ENCODE peak calls at places on chromosomes 4 and X, in nine cellular contexts. H, Q, Z, I, O, D, T, R and E are unnamed samples.

GRCh38 chrX:85108165-85108564 is 104.5 kb downstream of the APOOL start:
- DNase-seq in D (no peak), O (no peak), H (no peak), I (no peak), T (no peak), Z (no peak), Q (no peak), R (no peak), E (no peak)

GRCh38 chrX:13533726-13534125 is 35.7 kb upstream of the EGFL6 start:
- DNase-seq in O (no peak), Z (no peak), Q (no peak), D (no peak), T (no peak), R (no peak), H (no peak), I (no peak), E (no peak)

GRCh38 chrX:1518512-1518911 is 18.5 kb downstream of the P2RY8 start:
- DNase-seq in O (no peak), Q (no peak), I (no peak), D (no peak), Z (no peak), H (no peak), R (no peak), T (no peak), E (no peak)

GRCh38 chrX:24428518-24428917 is 36.6 kb upstream of the PDK3 start:
- DNase-seq in I (no peak), R (no peak), Q (no peak), Z (no peak), T (no peak), O (no peak), H (no peak), D (no peak), E (no peak)

GRCh38 chrX:24285082-24285481 is 28.8 kb downstream of the SUPT20HL2 start:
- DNase-seq in Q (no peak), Z (no peak), D (no peak), I (no peak), O (no peak), R (no peak), T (no peak), H (no peak), E (no peak)

GRCh38 chr4:15410750-15411149 is 17.1 kb upstream of the C1QTNF7 start:
- DNase-seq in H (peak), D (no peak), T (no peak), R (peak), Q (no peak), I (no peak), O (no peak), Z (no peak), E (no peak)

GRCh38 chrX:49230500-49231232 is 2.5 kb downstream of the CACNA1F start:
- DNase-seq in Q (peak), D (peak), Z (no peak), H (peak), R (peak), T (no peak), O (peak), I (peak), E (no peak)

GRCh38 chrX:109879991-109880390 is 122.9 kb upstream of the TMEM164 start:
- DNase-seq in D (no peak), O (no peak), Q (no peak), R (no peak), H (no peak), Z (no peak), T (no peak), I (no peak), E (no peak)

GRCh38 chr4:171812377-171813194 is 618 bp upstream of the GALNTL6 start:
- DNase-seq in H (peak), R (no peak), D (peak), Q (no peak), O (no peak), T (no peak), I (no peak), Z (no peak), E (no peak)

GRCh38 chr4:16893141-16893571 is 5.3 kb downstream of the LDB2 start:
- DNase-seq in O (no peak), Q (no peak), R (no peak), Z (no peak), H (peak), T (no peak), D (no peak), I (no peak), E (no peak)

GRCh38 chr4:772118-772517 is 53.8 kb downstream of the CPLX1 start:
- DNase-seq in O (no peak), Q (no peak), D (no peak), R (no peak), Z (no peak), H (no peak), I (no peak), T (no peak), E (no peak)

GRCh38 chr4:148998719-148999118 is 556.5 kb upstream of the NR3C2 start:
- DNase-seq in T (peak), Z (no peak), I (no peak), O (no peak), H (peak), Q (no peak), R (no peak), D (no peak), E (no peak)

GRCh38 chr4:144343143-144343755 is 202.7 kb upstream of the GYPA start:
- DNase-seq in R (no peak), D (no peak), Q (no peak), H (no peak), I (no peak), T (no peak), Z (no peak), O (no peak), E (no peak)

GRCh38 chr4:40976343-40976742 is 226.6 kb downstream of the NSUN7 start:
- DNase-seq in T (no peak), O (no peak), R (no peak), H (peak), D (no peak), Q (peak), I (no peak), Z (no peak), E (peak)

GRCh38 chr4:40576651-40577480 is 52.8 kb downstream of the RBM47 start:
- DNase-seq in H (peak), Q (peak), Z (no peak), O (peak), R (no peak), T (peak), I (peak), D (peak), E (peak)

GRCh38 chr4:105624530-105624929 is 72.1 kb downstream of the ARHGEF38 start:
- DNase-seq in H (no peak), O (peak), Z (no peak), Q (peak), D (no peak), T (no peak), R (no peak), I (no peak), E (no peak)

GRCh38 chr4:8355306-8355705 is 85.2 kb downstream of the ACOX3 start:
- DNase-seq in Q (no peak), D (no peak), H (no peak), I (no peak), Z (no peak), T (no peak), R (no peak), O (no peak), E (no peak)

GRCh38 chr4:186724048-186724860 is 598 bp upstream of the FAT1 start:
- DNase-seq in Q (peak), R (no peak), D (peak), Z (no peak), I (peak), T (no peak), H (peak), O (peak), E (no peak)

GRCh38 chrX:2913118-2913517 is 16.0 kb downstream of the ARSD start:
- DNase-seq in O (no peak), Z (no peak), R (no peak), T (no peak), D (peak), H (no peak), I (no peak), Q (no peak), E (no peak)

GRCh38 chrX:68369559-68369958 is 63.7 kb downstream of the OPHN1 start:
- DNase-seq in H (no peak), O (no peak), I (no peak), Z (no peak), R (no peak), T (no peak), Q (no peak), D (no peak), E (no peak)

GRCh38 chr4:185778307-185778706 is 33.7 kb downstream of the SORBS2 start:
- DNase-seq in I (no peak), T (no peak), R (no peak), O (no peak), H (no peak), Z (no peak), Q (no peak), D (no peak), E (no peak)

GRCh38 chr4:119139822-119140252 is 4.2 kb downstream of the MYOZ2 start:
- DNase-seq in D (no peak), T (no peak), I (no peak), R (peak), O (no peak), H (no peak), Q (no peak), Z (no peak), E (no peak)

GRCh38 chr4:3489451-3489962 is 26.4 kb downstream of the DOK7 start:
- DNase-seq in I (no peak), Q (no peak), T (no peak), H (peak), O (no peak), R (no peak), Z (no peak), D (no peak), E (peak)

GRCh38 chr4:159145318-159146006 is 42.6 kb downstream of the RAPGEF2 start:
- DNase-seq in D (no peak), Q (no peak), I (no peak), O (no peak), T (no peak), R (no peak), H (no peak), Z (no peak), E (no peak)

GRCh38 chrX:19889582-19890342 is 2.4 kb upstream of the SH3KBP1 start:
- DNase-seq in H (peak), D (no peak), R (peak), Q (no peak), Z (no peak), O (peak), I (no peak), T (no peak), E (no peak)

GRCh38 chr4:24003926-24004325 is 114.1 kb upstream of the PPARGC1A start:
- DNase-seq in I (no peak), Z (no peak), R (no peak), H (no peak), T (no peak), D (no peak), O (no peak), Q (no peak), E (no peak)

GRCh38 chr4:99013402-99013843 is 17.9 kb downstream of the METAP1 start:
- DNase-seq in O (peak), I (no peak), Z (no peak), D (no peak), T (no peak), R (no peak), Q (no peak), H (no peak), E (no peak)

GRCh38 chrX:42366181-42366580 is 411.8 kb downstream of the PPP1R2C start:
- DNase-seq in H (no peak), Q (no peak), T (no peak), R (no peak), I (no peak), O (no peak), D (no peak), Z (no peak), E (no peak)

GRCh38 chr4:38495481-38495880 is 168.5 kb upstream of the KLF3 start:
- DNase-seq in O (no peak), I (no peak), T (no peak), R (no peak), D (no peak), H (no peak), Z (no peak), Q (no peak), E (no peak)

GRCh38 chr4:185013715-185014114 is 4.6 kb upstream of the HELT start:
- DNase-seq in Z (no peak), I (no peak), Q (no peak), O (no peak), T (no peak), H (no peak), D (no peak), R (no peak), E (no peak)

GRCh38 chr4:42865572-42866189 is 26.8 kb upstream of the GRXCR1 start:
- DNase-seq in I (peak), Q (peak), R (peak), Z (peak), D (no peak), H (peak), T (peak), O (no peak), E (peak)